ENCODE peak calls at places on chromosomes 16 and 17, in six cellular contexts. One of them, this sample, is unnamed.

GRCh38 chr17:48636177-48637018 is 10.2 kb upstream of the HOXB9 start:
- DNase-seq in neural progenitor cell: peak
- DNase-seq in endodermal cell: peak
- DNase-seq in BJ: no peak
- DNase-seq in omental fat pad: no peak
- DNase-seq in mesothelial cell of epicardium: peak
- DNase-seq in this sample: no peak

GRCh38 chr17:63629627-63630026 is 7.4 kb downstream of the MAP3K3 start:
- DNase-seq in neural progenitor cell: no peak
- DNase-seq in endodermal cell: no peak
- DNase-seq in BJ: no peak
- DNase-seq in omental fat pad: no peak
- DNase-seq in mesothelial cell of epicardium: no peak
- DNase-seq in this sample: no peak

GRCh38 chr16:35140293-35140986 is 1681.0 kb downstream of the TP53TG3F start:
- DNase-seq in neural progenitor cell: no peak
- DNase-seq in endodermal cell: no peak
- DNase-seq in BJ: no peak
- DNase-seq in omental fat pad: no peak
- DNase-seq in mesothelial cell of epicardium: no peak
- DNase-seq in this sample: no peak

GRCh38 chr17:14389656-14390055 is 88.8 kb downstream of the HS3ST3B1 start:
- DNase-seq in neural progenitor cell: no peak
- DNase-seq in endodermal cell: peak
- DNase-seq in BJ: peak
- DNase-seq in omental fat pad: no peak
- DNase-seq in mesothelial cell of epicardium: no peak
- DNase-seq in this sample: no peak

GRCh38 chr17:41663451-41664171 is 25.1 kb upstream of the EIF1 start:
- DNase-seq in neural progenitor cell: no peak
- DNase-seq in endodermal cell: peak
- DNase-seq in BJ: no peak
- DNase-seq in omental fat pad: no peak
- DNase-seq in mesothelial cell of epicardium: no peak
- DNase-seq in this sample: no peak

GRCh38 chr16:35399133-35399532 is 1939.7 kb downstream of the TP53TG3F start:
- DNase-seq in neural progenitor cell: no peak
- DNase-seq in endodermal cell: no peak
- DNase-seq in BJ: no peak
- DNase-seq in omental fat pad: no peak
- DNase-seq in mesothelial cell of epicardium: no peak
- DNase-seq in this sample: no peak

GRCh38 chr17:45149669-45150603 is 1.7 kb downstream of the HEXIM1 start:
- DNase-seq in neural progenitor cell: peak
- DNase-seq in endodermal cell: peak
- DNase-seq in BJ: no peak
- DNase-seq in omental fat pad: no peak
- DNase-seq in mesothelial cell of epicardium: peak
- DNase-seq in this sample: no peak

GRCh38 chr17:40727447-40728231 is 24.1 kb upstream of the KRT24 start:
- DNase-seq in neural progenitor cell: no peak
- DNase-seq in endodermal cell: no peak
- DNase-seq in BJ: no peak
- DNase-seq in omental fat pad: no peak
- DNase-seq in mesothelial cell of epicardium: no peak
- DNase-seq in this sample: no peak

GRCh38 chr17:72510454-72511016 is 389.7 kb downstream of the SOX9 start:
- DNase-seq in neural progenitor cell: no peak
- DNase-seq in endodermal cell: no peak
- DNase-seq in BJ: no peak
- DNase-seq in omental fat pad: no peak
- DNase-seq in mesothelial cell of epicardium: no peak
- DNase-seq in this sample: no peak

GRCh38 chr16:30377812-30378235 is 3.2 kb downstream of the MYL11 start:
- DNase-seq in neural progenitor cell: peak
- DNase-seq in endodermal cell: peak
- DNase-seq in BJ: no peak
- DNase-seq in omental fat pad: peak
- DNase-seq in mesothelial cell of epicardium: peak
- DNase-seq in this sample: peak

GRCh38 chr17:72270530-72270929 is 149.7 kb downstream of the SOX9 start:
- DNase-seq in neural progenitor cell: no peak
- DNase-seq in endodermal cell: no peak
- DNase-seq in BJ: no peak
- DNase-seq in omental fat pad: no peak
- DNase-seq in mesothelial cell of epicardium: no peak
- DNase-seq in this sample: no peak

GRCh38 chr16:65002265-65002664 is 119.6 kb downstream of the CDH11 start:
- DNase-seq in neural progenitor cell: no peak
- DNase-seq in endodermal cell: no peak
- DNase-seq in BJ: no peak
- DNase-seq in omental fat pad: no peak
- DNase-seq in mesothelial cell of epicardium: no peak
- DNase-seq in this sample: no peak

GRCh38 chr17:82655523-82655922 is 7.3 kb upstream of the WDR45B start:
- DNase-seq in neural progenitor cell: no peak
- DNase-seq in endodermal cell: no peak
- DNase-seq in BJ: no peak
- DNase-seq in omental fat pad: no peak
- DNase-seq in mesothelial cell of epicardium: no peak
- DNase-seq in this sample: no peak

GRCh38 chr17:7034955-7035590 is 742 bp upstream of the SLC16A13 start:
- DNase-seq in neural progenitor cell: no peak
- DNase-seq in endodermal cell: no peak
- DNase-seq in BJ: no peak
- DNase-seq in omental fat pad: no peak
- DNase-seq in mesothelial cell of epicardium: no peak
- DNase-seq in this sample: no peak

GRCh38 chr17:30808785-30809286 is 15.7 kb downstream of the CRLF3 start:
- DNase-seq in neural progenitor cell: no peak
- DNase-seq in endodermal cell: no peak
- DNase-seq in BJ: no peak
- DNase-seq in omental fat pad: no peak
- DNase-seq in mesothelial cell of epicardium: no peak
- DNase-seq in this sample: no peak

GRCh38 chr17:75105269-75106080 is 4.3 kb upstream of the ARMC7 start:
- DNase-seq in neural progenitor cell: peak
- DNase-seq in endodermal cell: peak
- DNase-seq in BJ: no peak
- DNase-seq in omental fat pad: no peak
- DNase-seq in mesothelial cell of epicardium: no peak
- DNase-seq in this sample: peak

GRCh38 chr17:81109957-81110356 is 55.4 kb upstream of the PVALEF start:
- DNase-seq in neural progenitor cell: no peak
- DNase-seq in endodermal cell: no peak
- DNase-seq in BJ: no peak
- DNase-seq in omental fat pad: no peak
- DNase-seq in mesothelial cell of epicardium: no peak
- DNase-seq in this sample: no peak

GRCh38 chr16:70572926-70573270 is 49.3 kb downstream of the SF3B3 start:
- DNase-seq in neural progenitor cell: no peak
- DNase-seq in endodermal cell: no peak
- DNase-seq in BJ: no peak
- DNase-seq in omental fat pad: no peak
- DNase-seq in mesothelial cell of epicardium: no peak
- DNase-seq in this sample: no peak

GRCh38 chr16:30003670-30004423 is 7.0 kb downstream of the DOC2A start:
- DNase-seq in neural progenitor cell: no peak
- DNase-seq in endodermal cell: no peak
- DNase-seq in BJ: no peak
- DNase-seq in omental fat pad: no peak
- DNase-seq in mesothelial cell of epicardium: no peak
- DNase-seq in this sample: no peak

GRCh38 chr16:30561212-30561816 is 3.1 kb upstream of the ZNF764 start:
- DNase-seq in neural progenitor cell: peak
- DNase-seq in endodermal cell: peak
- DNase-seq in BJ: no peak
- DNase-seq in omental fat pad: no peak
- DNase-seq in mesothelial cell of epicardium: no peak
- DNase-seq in this sample: no peak

GRCh38 chr16:12688972-12689850 is 114.5 kb downstream of the CPPED1 start:
- DNase-seq in neural progenitor cell: no peak
- DNase-seq in endodermal cell: no peak
- DNase-seq in BJ: no peak
- DNase-seq in omental fat pad: no peak
- DNase-seq in mesothelial cell of epicardium: no peak
- DNase-seq in this sample: no peak

GRCh38 chr16:84286568-84287220 is 8.0 kb upstream of the WFDC1 start:
- DNase-seq in neural progenitor cell: no peak
- DNase-seq in endodermal cell: no peak
- DNase-seq in BJ: no peak
- DNase-seq in omental fat pad: no peak
- DNase-seq in mesothelial cell of epicardium: no peak
- DNase-seq in this sample: no peak

GRCh38 chr17:13420294-13421277 is 181.1 kb downstream of the HS3ST3A1 start:
- DNase-seq in neural progenitor cell: no peak
- DNase-seq in endodermal cell: no peak
- DNase-seq in BJ: peak
- DNase-seq in omental fat pad: no peak
- DNase-seq in mesothelial cell of epicardium: no peak
- DNase-seq in this sample: no peak

GRCh38 chr16:27254262-27254811 is 14.2 kb downstream of the NSMCE1 start:
- DNase-seq in neural progenitor cell: no peak
- DNase-seq in endodermal cell: no peak
- DNase-seq in BJ: no peak
- DNase-seq in omental fat pad: no peak
- DNase-seq in mesothelial cell of epicardium: no peak
- DNase-seq in this sample: no peak

GRCh38 chr17:60720763-60721531 is 43.3 kb downstream of the BCAS3 start:
- DNase-seq in neural progenitor cell: peak
- DNase-seq in endodermal cell: peak
- DNase-seq in BJ: no peak
- DNase-seq in omental fat pad: no peak
- DNase-seq in mesothelial cell of epicardium: peak
- DNase-seq in this sample: no peak

GRCh38 chr17:74868251-74868907 is 4.4 kb downstream of the FDXR start:
- DNase-seq in neural progenitor cell: no peak
- DNase-seq in endodermal cell: no peak
- DNase-seq in BJ: no peak
- DNase-seq in omental fat pad: no peak
- DNase-seq in mesothelial cell of epicardium: no peak
- DNase-seq in this sample: no peak

GRCh38 chr17:69357701-69358100 is 30.8 kb upstream of the ABCA5 start:
- DNase-seq in neural progenitor cell: no peak
- DNase-seq in endodermal cell: peak
- DNase-seq in BJ: no peak
- DNase-seq in omental fat pad: no peak
- DNase-seq in mesothelial cell of epicardium: no peak
- DNase-seq in this sample: no peak

GRCh38 chr17:6170349-6170748 is 100.2 kb downstream of the WSCD1 start:
- DNase-seq in neural progenitor cell: no peak
- DNase-seq in endodermal cell: peak
- DNase-seq in BJ: no peak
- DNase-seq in omental fat pad: no peak
- DNase-seq in mesothelial cell of epicardium: no peak
- DNase-seq in this sample: no peak

GRCh38 chr16:31472559-31473203 is 729 bp downstream of the TGFB1I1 start:
- DNase-seq in neural progenitor cell: peak
- DNase-seq in endodermal cell: peak
- DNase-seq in BJ: peak
- DNase-seq in omental fat pad: peak
- DNase-seq in mesothelial cell of epicardium: peak
- DNase-seq in this sample: peak

DNA sequence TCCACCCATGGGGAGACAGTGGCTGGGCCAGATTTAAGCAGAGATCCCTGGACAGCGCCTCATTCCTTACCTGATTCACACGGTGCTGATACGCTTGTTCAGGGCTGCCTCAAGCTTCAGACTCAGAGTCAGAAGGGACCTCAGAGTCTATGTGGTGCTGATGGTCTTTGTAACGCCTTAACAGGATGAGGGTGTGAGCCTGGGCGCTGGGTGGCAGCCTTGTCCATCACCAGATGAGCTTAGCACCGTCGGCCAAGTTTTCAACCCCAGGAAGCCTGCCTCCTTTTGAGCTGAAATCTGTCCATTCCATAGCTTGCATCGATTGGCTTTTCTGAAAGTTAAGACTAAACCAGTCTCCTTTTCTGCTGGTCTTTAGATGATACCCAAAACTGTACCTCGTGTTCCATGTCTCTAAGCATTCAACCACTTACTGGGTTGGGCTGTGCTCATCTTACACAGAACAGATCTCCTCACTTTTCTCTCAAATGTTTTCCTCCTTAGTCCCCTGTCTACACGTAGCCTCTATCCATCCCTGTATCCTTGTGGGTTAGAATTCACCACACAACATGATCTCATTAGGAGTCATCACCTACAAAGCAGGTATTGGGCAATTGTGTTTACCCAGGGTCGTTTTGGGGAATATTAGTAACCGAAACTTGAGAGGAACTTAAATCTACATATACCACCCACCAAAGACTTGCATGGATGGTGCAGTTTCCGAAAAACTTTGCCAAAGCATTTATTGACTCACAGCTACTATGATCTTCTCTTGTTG is 573.4 kb downstream of the CDH13 start:
- DNase-seq in neural progenitor cell: peak
- DNase-seq in endodermal cell: peak
- DNase-seq in BJ: no peak
- DNase-seq in omental fat pad: no peak
- DNase-seq in mesothelial cell of epicardium: no peak
- DNase-seq in this sample: no peak
- TF ChIP-seq CTCF in neural progenitor cell: peak
- TF ChIP-seq CTCF in endodermal cell: peak
- TF ChIP-seq CTCF in BJ: no peak
- TF ChIP-seq CTCF in omental fat pad: no peak
- TF ChIP-seq CTCF in mesothelial cell of epicardium: no peak
- TF ChIP-seq CTCF in this sample: no peak

GRCh38 chr17:79777166-79777843 is 643 bp upstream of the CBX2 start:
- DNase-seq in neural progenitor cell: peak
- DNase-seq in endodermal cell: peak
- DNase-seq in BJ: no peak
- DNase-seq in omental fat pad: no peak
- DNase-seq in mesothelial cell of epicardium: peak
- DNase-seq in this sample: no peak
- TF ChIP-seq CTCF in neural progenitor cell: peak
- TF ChIP-seq CTCF in endodermal cell: peak
- TF ChIP-seq CTCF in BJ: peak
- TF ChIP-seq CTCF in omental fat pad: no peak
- TF ChIP-seq CTCF in mesothelial cell of epicardium: no peak
- TF ChIP-seq CTCF in this sample: peak

DNA sequence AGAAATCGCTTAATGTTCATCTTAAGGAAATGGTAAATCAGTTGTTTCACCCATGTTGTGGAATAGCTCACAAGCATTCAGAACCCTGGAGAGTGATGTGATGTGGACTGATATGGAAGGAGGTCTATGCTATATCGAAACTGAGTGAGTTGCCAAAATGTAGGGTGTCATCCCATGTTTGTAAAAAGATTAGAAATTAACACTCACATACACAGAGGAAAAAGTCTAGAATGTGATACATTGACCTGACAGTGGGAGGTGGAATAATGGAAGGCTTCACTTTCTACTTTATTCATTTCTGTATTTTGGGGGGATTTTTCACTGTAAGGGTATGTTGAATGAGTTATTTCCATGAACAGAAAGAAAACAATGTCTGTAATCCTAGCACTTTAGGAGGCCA is 4.7 kb upstream of the PRM1 start:
- DNase-seq in neural progenitor cell: no peak
- DNase-seq in endodermal cell: no peak
- DNase-seq in BJ: no peak
- DNase-seq in omental fat pad: no peak
- DNase-seq in mesothelial cell of epicardium: no peak
- DNase-seq in this sample: no peak
- TF ChIP-seq CTCF in neural progenitor cell: no peak
- TF ChIP-seq CTCF in endodermal cell: no peak
- TF ChIP-seq CTCF in BJ: no peak
- TF ChIP-seq CTCF in omental fat pad: no peak
- TF ChIP-seq CTCF in mesothelial cell of epicardium: no peak
- TF ChIP-seq CTCF in this sample: no peak

GRCh38 chr16:10103096-10103495 is 79.1 kb downstream of the GRIN2A start:
- DNase-seq in neural progenitor cell: no peak
- DNase-seq in endodermal cell: no peak
- DNase-seq in BJ: no peak
- DNase-seq in omental fat pad: no peak
- DNase-seq in mesothelial cell of epicardium: no peak
- DNase-seq in this sample: no peak
- TF ChIP-seq CTCF in neural progenitor cell: no peak
- TF ChIP-seq CTCF in endodermal cell: no peak
- TF ChIP-seq CTCF in BJ: no peak
- TF ChIP-seq CTCF in omental fat pad: no peak
- TF ChIP-seq CTCF in mesothelial cell of epicardium: no peak
- TF ChIP-seq CTCF in this sample: no peak

This sample was measured in D721Med.